ENCODE peak calls at places on chromosomes 13 and 19, in nine cellular contexts. Y, Q, N, X, T, J, S, B and I are unnamed samples.

GRCh38 chr19:33440241-33440640 is 66.7 kb downstream of the CEBPG start:
- DNase-seq in Y (no peak), Q (no peak), N (peak), X (no peak), T (no peak), J (no peak), S (no peak), B (no peak), I (no peak)

GRCh38 chr19:1765904-1766799 is 12.8 kb downstream of the ONECUT3 start:
- DNase-seq in Y (no peak), Q (no peak), N (no peak), X (no peak), T (no peak), J (no peak), S (no peak), B (no peak), I (no peak)

GRCh38 chr13:84433024-84433423 is 550.8 kb upstream of the SLITRK1 start:
- DNase-seq in Y (no peak), Q (no peak), N (no peak), X (no peak), T (peak), J (peak), S (peak), B (no peak), I (peak)

GRCh38 chr13:46176756-46177155 is 5.2 kb downstream of the LCP1 start:
- DNase-seq in Y (no peak), Q (no peak), N (no peak), X (no peak), T (no peak), J (no peak), S (no peak), B (no peak), I (no peak)

GRCh38 chr19:37932985-37933953 is 26.3 kb downstream of the SIPA1L3 start:
- DNase-seq in Y (peak), Q (no peak), N (peak), X (no peak), T (peak), J (peak), S (peak), B (no peak), I (peak)

GRCh38 chr19:13670846-13671245 is 93.5 kb upstream of the MRI1 start:
- DNase-seq in Y (peak), Q (no peak), N (no peak), X (no peak), T (no peak), J (no peak), S (no peak), B (no peak), I (no peak)

GRCh38 chr19:55080915-55081772 is 5.5 kb downstream of the EPS8L1 start:
- DNase-seq in Y (peak), Q (no peak), N (peak), X (peak), T (no peak), J (peak), S (no peak), B (peak), I (peak)

GRCh38 chr19:35247526-35248309 is 1.1 kb upstream of the LSR start:
- DNase-seq in Y (peak), Q (peak), N (no peak), X (peak), T (no peak), J (no peak), S (peak), B (peak), I (no peak)

GRCh38 chr19:45677351-45678230 is 9.6 kb downstream of the GIPR start:
- DNase-seq in Y (no peak), Q (peak), N (peak), X (peak), T (no peak), J (peak), S (no peak), B (peak), I (peak)

GRCh38 chr13:51502206-51502651 is 49.4 kb upstream of the INTS6 start:
- DNase-seq in Y (no peak), Q (no peak), N (no peak), X (no peak), T (no peak), J (peak), S (no peak), B (peak), I (peak)

GRCh38 chr13:27020415-27020814 is 151.2 kb downstream of the USP12 start:
- DNase-seq in Y (no peak), Q (no peak), N (no peak), X (no peak), T (no peak), J (no peak), S (no peak), B (no peak), I (no peak)

GRCh38 chr19:18098891-18099622 is 1.5 kb downstream of the MAST3 start:
- DNase-seq in Y (no peak), Q (peak), N (no peak), X (no peak), T (no peak), J (no peak), S (no peak), B (peak), I (no peak)

GRCh38 chr19:49744946-49745381 is 18.1 kb downstream of the TSKS start:
- DNase-seq in Y (no peak), Q (no peak), N (no peak), X (no peak), T (no peak), J (no peak), S (no peak), B (no peak), I (no peak)

GRCh38 chr19:46546194-46546896 is 50.7 kb upstream of the PNMA8B start:
- DNase-seq in Y (peak), Q (peak), N (peak), X (no peak), T (no peak), J (peak), S (no peak), B (peak), I (peak)

GRCh38 chr19:53553865-53554791 is 16.2 kb downstream of the ZNF331 start:
- DNase-seq in Y (peak), Q (no peak), N (peak), X (peak), T (peak), J (peak), S (no peak), B (peak), I (peak)

GRCh38 chr19:33470686-33471085 is 50.9 kb downstream of the PEPD start:
- DNase-seq in Y (no peak), Q (no peak), N (no peak), X (no peak), T (no peak), J (no peak), S (no peak), B (peak), I (no peak)

GRCh38 chr13:74251778-74252519 is 117.7 kb upstream of the KLF12 start:
- DNase-seq in Y (peak), Q (no peak), N (peak), X (no peak), T (no peak), J (no peak), S (no peak), B (no peak), I (peak)

GRCh38 chr13:51645154-51645650 is 60.9 kb downstream of the WDFY2 start:
- DNase-seq in Y (no peak), Q (no peak), N (no peak), X (no peak), T (no peak), J (peak), S (no peak), B (no peak), I (peak)

GRCh38 chr13:37168151-37168550 is 62.7 kb upstream of the CSNK1A1L start:
- DNase-seq in Y (no peak), Q (no peak), N (no peak), X (no peak), T (no peak), J (no peak), S (no peak), B (no peak), I (no peak)